ENCODE peak calls at places on chromosomes 6 and 20, in five cellular contexts. Q is uterus, H is breast epithelium, T is nephron progenitor cell, D is brain microvascular endothelial cell. Z is an unnamed sample.

GRCh38 chr20:58420798-58421496 is 31.9 kb downstream of the VAPB start:
- DNase-seq in Q (no peak), H (no peak), T (no peak), D (peak), Z (no peak)

GRCh38 chr6:156638581-156638980 is 138.6 kb upstream of the ARID1B start:
- DNase-seq in Q (no peak), H (no peak), T (no peak), D (no peak), Z (no peak)

GRCh38 chr20:1657556-1658334 is at the start of gene SIRPG:
- DNase-seq in Q (no peak), H (no peak), T (no peak), D (no peak), Z (no peak)

GRCh38 chr6:33914519-33915120 is 110.8 kb upstream of the MLN start:
- DNase-seq in Q (no peak), H (no peak), T (no peak), D (no peak), Z (no peak)

GRCh38 chr6:15714658-15715057 is 51.8 kb upstream of the DTNBP1 start:
- DNase-seq in Q (no peak), H (no peak), T (no peak), D (no peak), Z (no peak)

GRCh38 chr6:33613146-33613793 is 7.9 kb upstream of the ITPR3 start:
- DNase-seq in Q (no peak), H (no peak), T (no peak), D (peak), Z (no peak)

GRCh38 chr20:47099749-47100515 is 205.3 kb downstream of the EYA2 start:
- DNase-seq in Q (peak), H (peak), T (no peak), D (no peak), Z (no peak)

GRCh38 chr6:132456700-132457143 is 55.4 kb upstream of the MOXD1 start:
- DNase-seq in Q (no peak), H (no peak), T (peak), D (no peak), Z (no peak)

GRCh38 chr6:168364793-168365421 is 45.3 kb upstream of the DACT2 start:
- DNase-seq in Q (no peak), H (no peak), T (no peak), D (no peak), Z (no peak)

GRCh38 chr6:112407191-112407590 is 60.1 kb downstream of the RFPL4B start:
- DNase-seq in Q (no peak), H (peak), T (no peak), D (no peak), Z (no peak)

GRCh38 chr20:17612287-17612974 is 42.6 kb downstream of the DSTN start:
- DNase-seq in Q (no peak), H (peak), T (no peak), D (peak), Z (no peak)

DNA sequence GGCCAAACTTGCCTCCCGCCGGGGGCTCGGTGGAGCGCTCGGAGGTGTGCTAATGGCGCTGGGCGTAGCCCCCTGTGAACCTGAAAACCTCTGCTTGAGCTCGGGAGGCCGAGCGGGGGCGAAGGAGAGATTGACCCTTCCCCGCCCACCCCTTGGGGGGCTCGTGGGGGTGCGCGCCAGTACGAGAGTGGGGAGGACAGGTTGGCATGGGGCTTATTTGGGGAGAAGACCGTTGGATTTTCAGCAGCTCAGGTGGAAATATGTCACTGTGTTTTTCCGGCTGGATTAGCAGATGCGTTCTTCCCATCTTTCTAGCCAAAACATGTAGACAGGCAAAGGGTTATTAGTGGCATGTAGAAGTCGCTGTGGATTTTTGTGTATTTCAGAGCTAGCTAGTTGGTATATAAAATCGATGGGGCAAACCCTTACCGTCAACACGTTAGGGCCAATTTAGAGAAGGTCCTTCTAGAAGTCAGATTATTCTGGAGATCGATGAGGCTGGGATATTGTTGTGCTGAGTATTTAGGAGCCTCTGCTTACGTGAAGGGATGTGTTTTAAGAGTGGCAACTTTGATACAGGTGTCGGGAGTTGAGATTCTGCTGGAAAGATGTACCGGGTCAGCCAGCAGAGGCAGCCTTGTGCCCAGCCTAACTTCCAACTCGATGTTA is 525 bp downstream of the NCOA7 start:
- DNase-seq in Q (no peak), H (peak), T (no peak), D (peak), Z (no peak)
- TF ChIP-seq CTCF in Q (peak), H (peak), T (peak), D (peak), Z (no peak)

GRCh38 chr6:109595998-109596397 is 95.0 kb downstream of the AK9 start:
- DNase-seq in Q (no peak), H (no peak), T (no peak), D (peak), Z (no peak)
- TF ChIP-seq CTCF in Q (no peak), H (no peak), T (peak), D (peak), Z (no peak)

GRCh38 chr6:63553208-63553607 is 19.1 kb upstream of the LOC128125822 start:
- DNase-seq in Q (no peak), H (no peak), T (no peak), D (no peak), Z (no peak)
- TF ChIP-seq CTCF in Q (no peak), H (no peak), T (no peak), D (no peak), Z (no peak)

GRCh38 chr6:166765234-166765541 is 138.1 kb upstream of the RPS6KA2 start:
- DNase-seq in Q (no peak), H (no peak), T (no peak), D (no peak), Z (no peak)

GRCh38 chr6:166766769-166767168 is 139.7 kb upstream of the RPS6KA2 start:
- DNase-seq in Q (no peak), H (no peak), T (no peak), D (no peak), Z (no peak)

GRCh38 chr6:166761801-166762200 is 134.8 kb upstream of the RPS6KA2 start:
- DNase-seq in Q (no peak), H (no peak), T (no peak), D (no peak), Z (no peak)

GRCh38 chr6:166764473-166765233 is 137.6 kb upstream of the RPS6KA2 start:
- DNase-seq in Q (no peak), H (no peak), T (no peak), D (no peak), Z (no peak)

DNA sequence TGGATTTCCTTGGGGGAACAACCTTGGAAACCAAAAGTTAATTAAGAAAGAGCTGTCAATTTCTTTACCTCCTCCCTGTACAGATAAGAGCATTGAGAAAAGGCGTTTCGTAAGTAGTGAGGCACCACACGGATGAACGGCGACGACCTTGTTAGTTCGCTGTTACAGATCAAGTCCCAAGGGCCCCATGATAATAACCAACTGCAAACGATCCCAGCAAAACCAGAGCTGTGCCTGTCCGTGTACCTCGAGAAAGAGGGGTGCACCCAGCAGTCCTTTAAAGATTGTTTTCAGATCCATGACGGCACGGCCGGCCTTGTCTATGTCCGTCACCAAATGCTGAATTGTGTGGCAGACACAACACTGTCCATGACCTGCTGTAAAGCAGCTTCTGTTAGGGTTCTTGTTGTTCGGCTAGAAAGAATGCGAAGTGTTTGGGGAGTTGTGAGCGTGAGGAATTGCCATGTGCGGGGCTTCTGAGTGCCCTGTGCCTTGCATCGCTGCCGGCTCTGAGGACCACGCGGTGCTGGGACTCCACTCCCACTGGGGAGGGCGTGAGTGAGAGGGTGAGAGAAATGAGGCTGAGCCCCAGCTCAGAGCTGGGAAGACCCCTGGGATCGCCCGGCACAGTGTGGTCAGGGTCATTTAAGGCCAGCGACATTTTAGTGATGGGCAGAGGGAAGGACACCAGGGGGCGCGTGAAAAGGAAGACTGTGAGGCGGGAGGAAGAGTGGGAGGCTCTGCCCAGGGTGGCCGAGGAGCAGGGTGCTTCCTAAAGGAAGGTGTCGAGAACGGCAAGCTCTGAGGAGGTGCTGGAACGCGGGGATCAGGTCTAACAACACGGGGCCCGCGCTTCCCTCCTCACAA is 136.8 kb upstream of the RPS6KA2 start:
- DNase-seq in Q (no peak), H (no peak), T (no peak), D (no peak), Z (no peak)
- TF ChIP-seq CTCF in Q (no peak), H (no peak), T (no peak), D (no peak), Z (no peak)

GRCh38 chr6:53230775-53231467 is 82.3 kb upstream of the GCM1 start:
- DNase-seq in Q (no peak), H (no peak), T (no peak), D (no peak), Z (no peak)

GRCh38 chr6:53233309-53233708 is 84.7 kb upstream of the GCM1 start:
- DNase-seq in Q (no peak), H (no peak), T (no peak), D (no peak), Z (no peak)

GRCh38 chr6:53227847-53228246 is 79.2 kb upstream of the GCM1 start:
- DNase-seq in Q (no peak), H (no peak), T (no peak), D (no peak), Z (no peak)
- TF ChIP-seq CTCF in Q (no peak), H (no peak), T (no peak), D (no peak), Z (no peak)